ENCODE peak calls at places on chromosomes 4 and X, in seven cellular contexts. One of them, this sample, is unnamed. For H3K9me3, the result is how much of the 10 kb centered on the place peaks cover.

GRCh38 chr4:15779336-15779735 is 1.2 kb downstream of the CD38 start:
- DNase-seq in uterus: peak
- DNase-seq in K562: no peak
- DNase-seq in MM.1S: no peak
- DNase-seq in heart right ventricle: peak
- DNase-seq in pancreas: peak
- DNase-seq in CD8-positive, alpha-beta memory T cell: no peak
- DNase-seq in this sample: peak

GRCh38 chrX:1493317-1493856 is 40.7 kb upstream of the ASMTL start:
- DNase-seq in uterus: no peak
- DNase-seq in K562: no peak
- DNase-seq in MM.1S: no peak
- DNase-seq in heart right ventricle: no peak
- DNase-seq in pancreas: no peak
- DNase-seq in CD8-positive, alpha-beta memory T cell: no peak
- DNase-seq in this sample: no peak

GRCh38 chrX:115460565-115460888 is 100.4 kb upstream of the PLS3 start:
- DNase-seq in uterus: no peak
- DNase-seq in K562: no peak
- DNase-seq in MM.1S: no peak
- DNase-seq in heart right ventricle: no peak
- DNase-seq in pancreas: no peak
- DNase-seq in CD8-positive, alpha-beta memory T cell: no peak
- DNase-seq in this sample: no peak

GRCh38 chrX:37998586-37999267 is 7.6 kb upstream of the SYTL5 start:
- DNase-seq in uterus: no peak
- DNase-seq in K562: no peak
- DNase-seq in MM.1S: no peak
- DNase-seq in heart right ventricle: no peak
- DNase-seq in pancreas: no peak
- DNase-seq in CD8-positive, alpha-beta memory T cell: no peak
- DNase-seq in this sample: no peak

GRCh38 chr4:47668810-47669408 is 169.0 kb downstream of the CORIN start:
- DNase-seq in uterus: no peak
- DNase-seq in K562: peak
- DNase-seq in MM.1S: peak
- DNase-seq in heart right ventricle: no peak
- DNase-seq in pancreas: peak
- DNase-seq in CD8-positive, alpha-beta memory T cell: no peak
- DNase-seq in this sample: peak

GRCh38 chr4:165355900-165356300 is 22.9 kb upstream of the CPE start:
- DNase-seq in uterus: peak
- DNase-seq in K562: no peak
- DNase-seq in MM.1S: peak
- DNase-seq in heart right ventricle: no peak
- DNase-seq in pancreas: no peak
- DNase-seq in CD8-positive, alpha-beta memory T cell: no peak
- DNase-seq in this sample: peak

GRCh38 chr4:41661447-41662076 is 87.0 kb downstream of the PHOX2B start:
- DNase-seq in uterus: peak
- DNase-seq in K562: peak
- DNase-seq in MM.1S: peak
- DNase-seq in heart right ventricle: peak
- DNase-seq in pancreas: peak
- DNase-seq in CD8-positive, alpha-beta memory T cell: no peak
- DNase-seq in this sample: peak

GRCh38 chr4:8850830-8851188 is 20.8 kb downstream of the HMX1 start:
- DNase-seq in uterus: no peak
- DNase-seq in K562: no peak
- DNase-seq in MM.1S: no peak
- DNase-seq in heart right ventricle: no peak
- DNase-seq in pancreas: no peak
- DNase-seq in CD8-positive, alpha-beta memory T cell: no peak
- DNase-seq in this sample: no peak

GRCh38 chrX:135596495-135596894 is 76.0 kb downstream of the INTS6L start:
- DNase-seq in uterus: no peak
- DNase-seq in K562: peak
- DNase-seq in MM.1S: peak
- DNase-seq in heart right ventricle: peak
- DNase-seq in pancreas: no peak
- DNase-seq in CD8-positive, alpha-beta memory T cell: peak
- DNase-seq in this sample: peak

GRCh38 chr4:150817017-150817416 is 198.1 kb downstream of the LRBA start:
- DNase-seq in uterus: no peak
- DNase-seq in K562: no peak
- DNase-seq in MM.1S: no peak
- DNase-seq in heart right ventricle: no peak
- DNase-seq in pancreas: no peak
- DNase-seq in CD8-positive, alpha-beta memory T cell: no peak
- DNase-seq in this sample: no peak

GRCh38 chr4:25330905-25331816 is 18.6 kb downstream of the ZCCHC4 start:
- DNase-seq in uterus: no peak
- DNase-seq in K562: no peak
- DNase-seq in MM.1S: peak
- DNase-seq in heart right ventricle: no peak
- DNase-seq in pancreas: no peak
- DNase-seq in CD8-positive, alpha-beta memory T cell: no peak
- DNase-seq in this sample: no peak

GRCh38 chr4:25330335-25330734 is 17.8 kb downstream of the ZCCHC4 start:
- DNase-seq in uterus: no peak
- DNase-seq in K562: no peak
- DNase-seq in MM.1S: peak
- DNase-seq in heart right ventricle: no peak
- DNase-seq in pancreas: no peak
- DNase-seq in CD8-positive, alpha-beta memory T cell: no peak
- DNase-seq in this sample: no peak
- H3K9me3 ChIP-seq in uterus: under half
- H3K9me3 ChIP-seq in K562: under half
- H3K9me3 ChIP-seq in MM.1S: under half
- H3K9me3 ChIP-seq in heart right ventricle: under half
- H3K9me3 ChIP-seq in pancreas: under half
- H3K9me3 ChIP-seq in CD8-positive, alpha-beta memory T cell: under half
- H3K9me3 ChIP-seq in this sample: under half

DNA sequence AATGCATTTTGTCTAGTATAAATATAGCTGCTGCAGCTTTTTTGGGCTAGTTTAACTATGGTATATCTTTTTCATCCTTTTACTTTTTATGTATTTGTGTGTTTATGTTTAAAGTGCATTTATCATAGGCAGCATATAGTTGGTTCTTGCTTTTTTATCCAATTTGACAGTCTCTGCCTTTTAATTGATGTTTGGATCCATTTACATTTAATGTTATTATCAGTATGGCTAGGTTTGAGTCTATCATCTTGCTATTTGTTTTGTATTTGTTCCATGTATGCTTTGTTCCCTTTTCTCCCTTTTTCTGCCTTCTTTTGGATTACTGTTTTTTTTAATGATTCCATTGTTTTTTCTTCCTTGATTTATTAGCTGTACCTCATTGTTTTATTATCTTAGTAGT is 40.3 kb downstream of the GNL3L start:
- DNase-seq in uterus: no peak
- DNase-seq in K562: no peak
- DNase-seq in MM.1S: no peak
- DNase-seq in heart right ventricle: no peak
- DNase-seq in pancreas: no peak
- DNase-seq in CD8-positive, alpha-beta memory T cell: no peak
- DNase-seq in this sample: no peak
- H3K9me3 ChIP-seq in uterus: under half
- H3K9me3 ChIP-seq in K562: under half
- H3K9me3 ChIP-seq in MM.1S: under half
- H3K9me3 ChIP-seq in heart right ventricle: under half
- H3K9me3 ChIP-seq in pancreas: under half
- H3K9me3 ChIP-seq in CD8-positive, alpha-beta memory T cell: under half
- H3K9me3 ChIP-seq in this sample: under half

GRCh38 chr4:54167508-54167907 is 61.6 kb upstream of the PDGFRA start:
- DNase-seq in uterus: no peak
- DNase-seq in K562: no peak
- DNase-seq in MM.1S: peak
- DNase-seq in heart right ventricle: no peak
- DNase-seq in pancreas: no peak
- DNase-seq in CD8-positive, alpha-beta memory T cell: no peak
- DNase-seq in this sample: no peak
- H3K9me3 ChIP-seq in uterus: under half
- H3K9me3 ChIP-seq in K562: under half
- H3K9me3 ChIP-seq in MM.1S: under half
- H3K9me3 ChIP-seq in heart right ventricle: under half
- H3K9me3 ChIP-seq in pancreas: under half
- H3K9me3 ChIP-seq in CD8-positive, alpha-beta memory T cell: under half
- H3K9me3 ChIP-seq in this sample: under half

GRCh38 chr4:107444-108429 is 16.6 kb upstream of the ZNF718 start:
- DNase-seq in uterus: no peak
- DNase-seq in K562: no peak
- DNase-seq in MM.1S: no peak
- DNase-seq in heart right ventricle: no peak
- DNase-seq in pancreas: no peak
- DNase-seq in CD8-positive, alpha-beta memory T cell: no peak
- DNase-seq in this sample: no peak

GRCh38 chr4:112771-113170 is 11.5 kb upstream of the ZNF718 start:
- DNase-seq in uterus: no peak
- DNase-seq in K562: no peak
- DNase-seq in MM.1S: no peak
- DNase-seq in heart right ventricle: no peak
- DNase-seq in pancreas: no peak
- DNase-seq in CD8-positive, alpha-beta memory T cell: no peak
- DNase-seq in this sample: no peak

DNA sequence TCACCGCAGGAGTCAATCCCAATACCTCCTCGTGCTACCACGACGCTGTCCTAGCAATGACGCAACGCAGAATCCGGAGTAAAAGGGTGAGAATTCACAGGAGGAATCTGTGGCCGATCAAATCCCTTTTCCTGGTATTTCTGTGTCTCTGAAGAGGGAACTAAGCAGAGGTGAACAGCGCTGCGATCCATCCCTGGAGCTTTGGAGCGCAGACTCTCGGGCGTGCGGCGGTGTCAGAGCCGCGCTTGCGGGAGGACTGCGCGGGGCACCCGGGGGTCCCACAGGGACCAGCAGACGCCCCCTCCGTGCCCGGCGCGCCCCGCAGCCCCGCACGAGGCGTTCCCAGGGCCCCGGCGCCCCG is 17.2 kb upstream of the ZNF718 start:
- DNase-seq in uterus: no peak
- DNase-seq in K562: no peak
- DNase-seq in MM.1S: no peak
- DNase-seq in heart right ventricle: no peak
- DNase-seq in pancreas: no peak
- DNase-seq in CD8-positive, alpha-beta memory T cell: no peak
- DNase-seq in this sample: no peak
- H3K9me3 ChIP-seq in uterus: under half
- H3K9me3 ChIP-seq in K562: under half
- H3K9me3 ChIP-seq in MM.1S: under half
- H3K9me3 ChIP-seq in heart right ventricle: under half
- H3K9me3 ChIP-seq in pancreas: under half
- H3K9me3 ChIP-seq in CD8-positive, alpha-beta memory T cell: under half
- H3K9me3 ChIP-seq in this sample: under half

GRCh38 chr4:49063670-49064069 is 77.6 kb downstream of the CWH43 start:
- DNase-seq in uterus: no peak
- DNase-seq in K562: no peak
- DNase-seq in MM.1S: no peak
- DNase-seq in heart right ventricle: no peak
- DNase-seq in pancreas: no peak
- DNase-seq in CD8-positive, alpha-beta memory T cell: no peak
- DNase-seq in this sample: no peak

GRCh38 chr4:49058306-49058705 is 72.2 kb downstream of the CWH43 start:
- DNase-seq in uterus: no peak
- DNase-seq in K562: no peak
- DNase-seq in MM.1S: no peak
- DNase-seq in heart right ventricle: no peak
- DNase-seq in pancreas: no peak
- DNase-seq in CD8-positive, alpha-beta memory T cell: no peak
- DNase-seq in this sample: no peak
- H3K9me3 ChIP-seq in uterus: under half
- H3K9me3 ChIP-seq in K562: under half
- H3K9me3 ChIP-seq in MM.1S: under half
- H3K9me3 ChIP-seq in heart right ventricle: under half
- H3K9me3 ChIP-seq in pancreas: under half
- H3K9me3 ChIP-seq in CD8-positive, alpha-beta memory T cell: under half
- H3K9me3 ChIP-seq in this sample: under half

This sample was measured in HAP-1.